ENCODE peak calls at places on chromosomes 12 and 14, in seven cellular contexts. U is IMR-90, P is neuronal stem cell, W is mesenchymal stem cell, Z is H1, J is H9, D is trophoblast cell. R is an unnamed sample.
A peak's percentile ranks its signal among the peaks of the same experiment; 100 is the strongest.

GRCh38 chr12:123223241-123223668 is 9.7 kb downstream of the MPHOSPH9 start:
- DNase-seq in U (no peak), P (no peak), W (no peak), Z (no peak), J (no peak), D (no peak), R (no peak)

GRCh38 chr12:74043343-74043742 is 494.3 kb upstream of the ATXN7L3B start:
- DNase-seq in U (no peak), P (no peak), W (peak; percentile 78), Z (no peak), J (no peak), D (peak; percentile 99), R (peak; percentile 23)

GRCh38 chr14:91891721-91892220 is 24.4 kb upstream of the TC2N start:
- DNase-seq in U (no peak), P (no peak), W (no peak), Z (no peak), J (no peak), D (no peak), R (no peak)

GRCh38 chr14:64293976-64294671 is at the start of gene ESR2:
- DNase-seq in U (peak; percentile 36), P (peak; percentile 48), W (peak; percentile 60), Z (peak; percentile 3), J (peak; percentile 56), D (peak; percentile 23), R (peak; percentile 74)

GRCh38 chr14:30638926-30639325 is 16.8 kb downstream of the SCFD1 start:
- DNase-seq in U (no peak), P (no peak), W (no peak), Z (no peak), J (no peak), D (peak; percentile 42), R (no peak)

GRCh38 chr14:32561520-32561919 is 232.4 kb downstream of the AKAP6 start:
- DNase-seq in U (peak; percentile 50), P (no peak), W (peak; percentile 89), Z (no peak), J (no peak), D (peak; percentile 13), R (peak; percentile 60)

GRCh38 chr14:91277546-91278382 is 33.3 kb upstream of the GPR68 start:
- DNase-seq in U (no peak), P (no peak), W (no peak), Z (no peak), J (no peak), D (no peak), R (no peak)

GRCh38 chr12:101097829-101098580 is 112.0 kb downstream of the SLC5A8 start:
- DNase-seq in U (no peak), P (no peak), W (no peak), Z (no peak), J (no peak), D (no peak), R (no peak)

GRCh38 chr14:56333361-56334279 is 215.4 kb downstream of the PELI2 start:
- DNase-seq in U (peak; percentile 93), P (no peak), W (peak; percentile 96), Z (no peak), J (no peak), D (no peak), R (no peak)

GRCh38 chr12:92871121-92871520 is 58.0 kb downstream of the EEA1 start:
- DNase-seq in U (no peak), P (no peak), W (no peak), Z (no peak), J (no peak), D (no peak), R (no peak)

GRCh38 chr14:105314287-105315185 is at the start of gene PACS2:
- DNase-seq in U (peak; percentile 85), P (peak; percentile 87), W (peak; percentile 81), Z (peak; percentile 36), J (peak; percentile 64), D (peak; percentile 94), R (peak; percentile 88)

GRCh38 chr12:62651138-62651537 is 184.5 kb downstream of the MON2 start:
- DNase-seq in U (no peak), P (no peak), W (no peak), Z (no peak), J (no peak), D (no peak), R (no peak)

GRCh38 chr14:56119221-56119967 is 1.2 kb downstream of the PELI2 start:
- DNase-seq in U (peak; percentile 52), P (peak; percentile 39), W (peak; percentile 53), Z (no peak), J (no peak), D (peak; percentile 41), R (peak; percentile 73)

GRCh38 chr12:2283910-2284309 is 231.1 kb downstream of the CACNA1C start:
- DNase-seq in U (peak; percentile 53), P (no peak), W (peak; percentile 28), Z (no peak), J (no peak), D (no peak), R (no peak)

GRCh38 chr14:103923863-103924262 is 4.4 kb upstream of the TDRD9 start:
- DNase-seq in U (no peak), P (no peak), W (no peak), Z (no peak), J (no peak), D (no peak), R (peak; percentile 22)

GRCh38 chr12:3158851-3159465 is 81.8 kb downstream of the TSPAN9 start:
- DNase-seq in U (peak; percentile 75), P (no peak), W (peak; percentile 67), Z (no peak), J (no peak), D (no peak), R (no peak)

GRCh38 chr12:45509187-45509586 is 220.3 kb upstream of the ARID2 start:
- DNase-seq in U (no peak), P (no peak), W (no peak), Z (no peak), J (no peak), D (peak; percentile 1), R (no peak)

GRCh38 chr14:104239866-104240301 is 101.5 kb downstream of the KIF26A start:
- DNase-seq in U (no peak), P (no peak), W (no peak), Z (no peak), J (peak; percentile 26), D (no peak), R (no peak)

GRCh38 chr14:75826599-75826998 is 155.2 kb downstream of the TGFB3 start:
- DNase-seq in U (peak; percentile 55), P (no peak), W (peak; percentile 17), Z (no peak), J (no peak), D (peak; percentile 21), R (no peak)

GRCh38 chr12:69906411-69907216 is 81.6 kb downstream of the MYRFL start:
- DNase-seq in U (no peak), P (no peak), W (no peak), Z (no peak), J (no peak), D (no peak), R (no peak)
- H2BK5ac ChIP-seq in U (no peak overlapping the region), P (no peak overlapping the region), W (no peak overlapping the region), Z (no peak overlapping the region), J (no peak overlapping the region), D (no peak overlapping the region), R (no peak overlapping the region)

GRCh38 chr14:86826641-86827040 is 1166.3 kb downstream of the GALC start:
- DNase-seq in U (peak; percentile 51), P (no peak), W (peak; percentile 65), Z (no peak), J (no peak), D (no peak), R (no peak)

GRCh38 chr14:86824167-86824566 is 1168.8 kb downstream of the GALC start:
- DNase-seq in U (no peak), P (no peak), W (no peak), Z (no peak), J (no peak), D (no peak), R (no peak)
- H2BK5ac ChIP-seq in U (no peak overlapping the region), P (no peak overlapping the region), W (no peak overlapping the region), Z (no peak overlapping the region), J (no peak overlapping the region), D (no peak overlapping the region), R (no peak overlapping the region)

DNA sequence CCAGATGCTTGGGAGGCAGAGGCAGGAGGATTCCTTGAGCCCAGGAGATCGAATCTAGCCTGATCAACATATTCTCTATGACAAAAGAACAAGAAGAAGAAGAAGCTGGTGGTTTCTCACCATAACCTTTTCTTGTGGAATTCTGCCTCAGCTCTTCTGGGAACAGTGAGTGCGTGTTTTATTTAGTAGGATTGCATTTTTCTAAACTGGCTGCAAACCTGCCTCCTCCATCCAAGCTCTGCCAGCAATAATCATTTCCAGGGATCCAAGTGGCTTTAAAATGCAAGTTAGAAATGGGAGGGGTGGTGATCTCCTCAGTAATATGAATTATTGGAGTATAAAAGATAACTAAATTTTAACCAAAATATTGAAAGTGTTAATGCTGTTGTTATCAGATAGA is 46.1 kb upstream of the MMP17 start:
- DNase-seq in U (no peak), P (no peak), W (no peak), Z (no peak), J (no peak), D (no peak), R (no peak)
- H2BK5ac ChIP-seq in U (no peak overlapping the region), P (no peak overlapping the region), W (no peak overlapping the region), Z (no peak overlapping the region), J (no peak overlapping the region), D (no peak overlapping the region), R (no peak overlapping the region)

DNA sequence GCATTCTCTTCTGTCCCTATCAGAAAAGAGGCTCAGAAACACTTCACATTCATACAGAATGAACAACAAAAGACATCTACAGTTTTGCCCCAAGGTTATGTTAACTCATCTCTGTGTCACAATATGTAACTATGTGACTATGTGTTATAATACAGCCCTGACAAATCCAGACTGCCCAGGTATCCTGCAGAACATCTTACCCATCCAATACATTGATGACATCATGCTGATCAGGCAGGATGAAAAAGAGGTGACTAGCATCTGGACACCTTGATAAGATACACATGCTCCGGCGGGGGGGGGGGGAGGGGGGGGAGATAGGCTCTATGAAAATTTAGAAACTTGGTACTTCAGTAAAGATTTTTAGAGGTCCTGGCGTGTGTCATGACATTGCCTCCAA is 8.3 kb upstream of the GNS start:
- DNase-seq in U (no peak), P (no peak), W (no peak), Z (no peak), J (no peak), D (peak; percentile 90), R (no peak)
- H2BK5ac ChIP-seq in U (no peak overlapping the region), P (no peak overlapping the region), W (no peak overlapping the region), Z (no peak overlapping the region), J (no peak overlapping the region), D (no peak overlapping the region), R (no peak overlapping the region)

R was measured in mesendoderm.